ENCODE peak calls at places on chromosomes 16 and 17, in nine cellular contexts. D is mesothelial cell of epicardium; Y is CD8-positive, alpha-beta memory T cell; P is iPS-NIHi11; C is tibial nerve; I is RPMI7951; U is NCI-H2227 treated with DMSO at 0.1 percent for 48 hours; X is effector memory CD8-positive, alpha-beta T cell; N is stimulated activated CD4-positive, alpha-beta T cell treated with anti-CD3 and anti-CD28 coated beads, Interleukin-2, amount 100 ng/mL, for 48 hours. W is an unnamed sample.

GRCh38 chr17:78999056-78999768 is 10.4 kb downstream of the CANT1 start:
- DNase-seq in P (peak), Y (no peak), X (no peak), N (no peak), U (no peak), C (no peak), D (no peak), I (no peak), W (no peak)

GRCh38 chr17:3572231-3572630 is 14.6 kb upstream of the TRPV3 start:
- DNase-seq in C (no peak), X (no peak), D (no peak), Y (no peak), P (no peak), U (no peak), I (no peak), N (no peak), W (no peak)

GRCh38 chr17:80731255-80731840 is 186.7 kb downstream of the RPTOR start:
- DNase-seq in Y (peak), P (no peak), X (no peak), D (no peak), I (no peak), N (no peak), C (no peak), U (no peak), W (no peak)

GRCh38 chr17:78125138-78125913 is 3.2 kb downstream of the TMC6 start:
- DNase-seq in X (no peak), Y (no peak), D (no peak), U (no peak), C (no peak), P (no peak), N (no peak), I (no peak), W (no peak)

GRCh38 chr17:18981642-18982424 is 22.7 kb downstream of the FAM83G start:
- DNase-seq in P (no peak), X (no peak), U (no peak), Y (no peak), D (no peak), I (peak), N (no peak), C (no peak), W (no peak)

GRCh38 chr16:31093132-31093703 is 1.4 kb downstream of the VKORC1 start:
- DNase-seq in P (peak), N (no peak), Y (no peak), U (peak), D (no peak), X (no peak), I (peak), C (no peak), W (no peak)

GRCh38 chr17:81049973-81050551 is 15.1 kb downstream of the BAIAP2 start:
- DNase-seq in C (no peak), X (no peak), U (no peak), D (no peak), I (peak), Y (no peak), P (no peak), N (no peak), W (no peak)

GRCh38 chr17:4327638-4328037 is 38.8 kb downstream of the UBE2G1 start:
- DNase-seq in I (peak), D (no peak), U (no peak), C (no peak), P (no peak), Y (no peak), X (no peak), N (no peak), W (no peak)

GRCh38 chr16:74455619-74456289 is 34.5 kb upstream of the CLEC18B start:
- DNase-seq in N (no peak), I (no peak), C (no peak), X (no peak), D (no peak), Y (no peak), P (no peak), U (no peak), W (no peak)

GRCh38 chr17:28384281-28385036 is 13.0 kb downstream of the SARM1 start:
- DNase-seq in U (no peak), D (no peak), Y (peak), I (no peak), N (peak), X (peak), P (peak), C (no peak), W (peak)

GRCh38 chr17:77474292-77474988 is 333.7 kb downstream of the SEC14L1 start:
- DNase-seq in U (no peak), X (no peak), Y (no peak), D (no peak), I (peak), C (no peak), P (no peak), N (no peak), W (no peak)

GRCh38 chr16:80105160-80105559 is 435.6 kb upstream of the DYNLRB2 start:
- DNase-seq in N (no peak), Y (no peak), U (no peak), C (no peak), D (no peak), P (no peak), X (no peak), I (peak), W (no peak)

GRCh38 chr17:51165680-51166197 is 472 bp upstream of the NME2 start:
- DNase-seq in X (no peak), C (no peak), D (peak), N (no peak), P (peak), I (peak), Y (peak), U (no peak), W (no peak)

GRCh38 chr17:6681671-6682070 is 30.1 kb downstream of the C17orf100 start:
- DNase-seq in I (no peak), C (no peak), N (no peak), P (no peak), U (no peak), Y (no peak), D (no peak), X (no peak), W (no peak)

GRCh38 chr17:45052052-45052772 is 780 bp upstream of the DCAKD start:
- DNase-seq in P (peak), I (peak), Y (peak), X (peak), C (no peak), N (peak), D (peak), U (peak), W (peak)

GRCh38 chr17:12789075-12789975 is at the start of gene ARHGAP44:
- DNase-seq in Y (no peak), X (no peak), U (peak), N (peak), D (peak), P (peak), I (peak), C (peak), W (peak)

GRCh38 chr17:34207572-34207971 is 47.5 kb upstream of the CCL2 start:
- DNase-seq in U (no peak), C (no peak), Y (no peak), D (no peak), X (no peak), N (no peak), P (no peak), I (peak), W (no peak)

GRCh38 chr16:77657016-77657415 is 65.3 kb upstream of the NUDT7 start:
- DNase-seq in X (no peak), P (peak), Y (no peak), U (no peak), D (no peak), I (peak), C (no peak), N (no peak), W (no peak)

GRCh38 chr16:84842516-84843148 is 22.8 kb downstream of the CRISPLD2 start:
- DNase-seq in X (no peak), D (no peak), Y (no peak), C (no peak), N (no peak), P (no peak), U (no peak), I (no peak), W (no peak)

GRCh38 chr17:1083451-1084187 is 86.7 kb downstream of the TIMM22 start:
- DNase-seq in N (no peak), P (no peak), D (no peak), C (no peak), U (peak), X (no peak), I (no peak), Y (no peak), W (no peak)

GRCh38 chr17:82186221-82186620 is 26.4 kb downstream of the CCDC57 start:
- DNase-seq in P (no peak), C (no peak), D (no peak), N (no peak), X (no peak), Y (no peak), I (no peak), U (no peak), W (no peak)

GRCh38 chr16:76360384-76360783 is 83.2 kb downstream of the CNTNAP4 start:
- DNase-seq in D (no peak), U (no peak), X (no peak), Y (no peak), I (no peak), C (no peak), N (no peak), P (no peak), W (no peak)

GRCh38 chr16:86546638-86547013 is 8.4 kb downstream of the MTHFSD start:
- DNase-seq in N (no peak), I (no peak), Y (no peak), X (no peak), D (no peak), P (no peak), C (no peak), U (no peak), W (no peak)

GRCh38 chr17:17075037-17075755 is 32.9 kb downstream of the MPRIP start:
- DNase-seq in U (no peak), X (peak), C (peak), Y (no peak), P (no peak), I (peak), D (no peak), N (no peak), W (no peak)

GRCh38 chr16:53542283-53542682 is 39.3 kb upstream of the AKTIP start:
- DNase-seq in N (no peak), D (no peak), C (no peak), Y (no peak), U (no peak), X (no peak), P (peak), I (no peak), W (no peak)

GRCh38 chr16:69241911-69242310 is 54.9 kb downstream of the SNTB2 start:
- DNase-seq in P (no peak), C (no peak), I (no peak), Y (no peak), X (no peak), N (no peak), U (no peak), D (no peak), W (no peak)

GRCh38 chr17:66691644-66692500 is 143.0 kb upstream of the CACNG5 start:
- DNase-seq in C (peak), X (no peak), N (no peak), Y (peak), U (no peak), D (no peak), I (no peak), P (no peak), W (no peak)

GRCh38 chr17:62573480-62574117 is 53.9 kb upstream of the MRC2 start:
- DNase-seq in P (no peak), D (no peak), X (no peak), Y (no peak), I (no peak), U (no peak), N (no peak), C (no peak), W (no peak)

GRCh38 chr17:83062011-83062817 is 17.2 kb upstream of the METRNL start:
- DNase-seq in P (no peak), U (no peak), D (peak), X (no peak), N (no peak), I (no peak), C (peak), Y (no peak), W (no peak)

GRCh38 chr17:64277831-64278562 is 14.9 kb upstream of the TEX2 start:
- DNase-seq in Y (no peak), P (no peak), C (no peak), N (no peak), U (no peak), I (peak), D (no peak), X (no peak), W (no peak)

GRCh38 chr16:12900599-12901203 is 697 bp upstream of the SHISA9 start:
- DNase-seq in P (no peak), N (no peak), U (no peak), D (no peak), X (no peak), Y (no peak), I (no peak), C (no peak), W (no peak)

W was measured in activated T-cell treated with anti-CD3 and anti-CD28 coated beads for 24 hours.